ENCODE peak calls at places on chromosomes 12 and 14, in four cellular contexts. F is transverse colon, R is GM23338, A is breast epithelium. H is an unnamed sample.
A peak's percentile ranks its signal among the peaks of the same experiment; 100 is the strongest.

GRCh38 chr12:107590369-107591094 is 95.1 kb upstream of the PWP1 start:
- DNase-seq in F (no peak), A (no peak), R (no peak), H (no peak)

GRCh38 chr14:49691031-49691430 is 1.9 kb upstream of the KLHDC1 start:
- DNase-seq in F (no peak), R (peak; percentile 17), A (no peak), H (no peak)

GRCh38 chr12:10341892-10342509 is 34.3 kb downstream of the KLRD1 start:
- DNase-seq in A (no peak), R (no peak), F (no peak), H (no peak)

GRCh38 chr14:77991128-77991772 is 178.9 kb upstream of the NRXN3 start:
- DNase-seq in R (peak; percentile 57), A (no peak), F (no peak), H (no peak)

GRCh38 chr12:13173012-13173441 is 23.5 kb upstream of the EMP1 start:
- DNase-seq in R (no peak), A (no peak), F (no peak), H (no peak)

GRCh38 chr12:24036438-24037204 is 87.2 kb upstream of the SOX5 start:
- DNase-seq in R (no peak), F (no peak), A (no peak), H (no peak)

GRCh38 chr14:73233564-73233963 is 3.7 kb upstream of the PAPLN start:
- DNase-seq in R (no peak), A (no peak), F (no peak), H (no peak)

GRCh38 chr14:105144231-105144665 is 24.3 kb downstream of the JAG2 start:
- DNase-seq in A (no peak), R (no peak), F (peak; percentile 5), H (peak; percentile 58)

GRCh38 chr12:12896261-12896660 is 4.9 kb downstream of the GPRC5A start:
- DNase-seq in R (no peak), F (no peak), A (no peak), H (no peak)

GRCh38 chr14:68978550-68978911 is 571 bp downstream of the ACTN1 start:
- DNase-seq in F (peak; percentile 66), R (peak; percentile 83), A (peak; percentile 80), H (peak; percentile 90)

GRCh38 chr12:64666054-64666914 is 56.0 kb downstream of the RASSF3 start:
- DNase-seq in F (no peak), A (no peak), R (no peak), H (no peak)

GRCh38 chr12:79415754-79416435 is 274.9 kb downstream of the PAWR start:
- DNase-seq in F (peak; percentile 32), A (no peak), R (peak; percentile 51), H (no peak)

GRCh38 chr12:57893460-57894353 is 47.2 kb upstream of the CTDSP2 start:
- DNase-seq in F (peak; percentile 90), R (peak; percentile 61), A (peak; percentile 92), H (no peak)

GRCh38 chr12:26555139-26555538 is 277.9 kb downstream of the ITPR2 start:
- DNase-seq in F (no peak), R (no peak), A (no peak), H (no peak)

GRCh38 chr12:56565510-56566101 is 44.0 kb downstream of the RBMS2 start:
- DNase-seq in A (no peak), R (peak; percentile 63), F (peak; percentile 76), H (peak; percentile 81)

GRCh38 chr12:50187084-50187900 is 20.1 kb upstream of the CERS5 start:
- DNase-seq in A (no peak), R (no peak), F (no peak), H (no peak)

GRCh38 chr12:91577586-91578539 is 395.2 kb upstream of the DCN start:
- DNase-seq in F (no peak), R (peak; percentile 51), A (no peak), H (no peak)

GRCh38 chr12:94650143-94651056 is at the start of gene TMCC3:
- DNase-seq in A (no peak), F (peak; percentile 69), R (peak; percentile 66), H (peak; percentile 91)
- TF ChIP-seq POLR2AphosphoS5 in A (no peak), F (peak; percentile 42), R (peak; percentile 30), H (peak; percentile 89)

DNA sequence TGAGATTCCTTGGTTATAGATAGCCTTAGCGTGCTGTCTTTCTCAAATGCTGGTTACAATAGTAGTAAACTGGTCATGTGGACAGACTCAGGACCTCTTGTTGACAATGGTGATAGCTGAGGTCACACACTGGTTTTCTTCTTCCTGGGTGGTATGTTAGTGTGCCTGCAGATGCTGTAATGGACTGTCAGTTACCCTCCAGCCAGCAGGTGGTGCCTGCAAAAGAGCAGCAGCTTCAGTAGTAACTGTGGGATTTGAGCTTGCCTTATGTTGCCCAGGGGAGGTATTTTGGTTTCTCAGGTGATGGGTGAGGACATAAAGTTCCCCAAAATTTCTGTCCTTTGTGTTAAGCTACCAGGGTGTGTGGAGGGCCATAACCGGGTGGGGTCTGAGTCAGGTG is 33.7 kb upstream of the SCAF11 start:
- DNase-seq in A (no peak), R (no peak), F (no peak), H (no peak)
- H3K4me1 ChIP-seq in A (no peaks in the 10 kb centered on the region), R (peaks cover 14% of the 10 kb centered on the region), F (no peaks in the 10 kb centered on the region), H (no peaks in the 10 kb centered on the region)

GRCh38 chr12:122871851-122872785 is 23.8 kb downstream of the VPS37B start:
- DNase-seq in F (peak; percentile 82), A (no peak), R (peak; percentile 100), H (peak; percentile 89)
- TF ChIP-seq POLR2AphosphoS5 in F (peak; percentile 67), A (peak; percentile 75), R (peak; percentile 97), H (peak; percentile 75)

GRCh38 chr12:47088021-47088944 is 8.5 kb upstream of the AMIGO2 start:
- DNase-seq in F (no peak), A (no peak), R (no peak), H (no peak)
- H3K4me1 ChIP-seq in F (peaks cover 23% of the 10 kb centered on the region), A (no peaks in the 10 kb centered on the region), R (peaks cover 34% of the 10 kb centered on the region), H (peaks cover 43% of the 10 kb centered on the region)

H was measured in spleen.